ENCODE peak calls at places on chromosomes 6 and 20, in seven cellular contexts. D, P, B, E, Q, U and V are unnamed samples.

GRCh38 chr6:85008311-85009015 is 244.1 kb upstream of the TBX18 start:
- DNase-seq in D (peak), P (no peak), B (no peak), E (no peak), Q (peak), U (peak), V (peak)

GRCh38 chr6:169868458-169868857 is 117.0 kb downstream of the ERMARD start:
- DNase-seq in D (no peak), P (no peak), B (peak), E (peak), Q (no peak), U (no peak), V (peak)

GRCh38 chr6:140494321-140495085 is 1120.1 kb upstream of the CITED2 start:
- DNase-seq in D (no peak), P (no peak), B (no peak), E (no peak), Q (peak), U (no peak), V (peak)

GRCh38 chr6:143401636-143402370 is 48.7 kb downstream of the ADAT2 start:
- DNase-seq in D (no peak), P (no peak), B (no peak), E (no peak), Q (peak), U (no peak), V (no peak)

GRCh38 chr20:6501061-6501460 is 266.4 kb upstream of the BMP2 start:
- DNase-seq in D (peak), P (no peak), B (no peak), E (no peak), Q (peak), U (peak), V (peak)

GRCh38 chr6:112933947-112934346 is 586.8 kb downstream of the RFPL4B start:
- DNase-seq in D (peak), P (no peak), B (no peak), E (no peak), Q (no peak), U (no peak), V (peak)

GRCh38 chr6:170367241-170367640 is 60.7 kb downstream of the FAM120B start:
- DNase-seq in D (peak), P (no peak), B (no peak), E (no peak), Q (no peak), U (no peak), V (peak)

GRCh38 chr6:169026175-169026574 is 227.5 kb downstream of the THBS2 start:
- DNase-seq in D (no peak), P (no peak), B (no peak), E (no peak), Q (no peak), U (no peak), V (no peak)

GRCh38 chr6:104705095-104705707 is 154.5 kb downstream of the HACE1 start:
- DNase-seq in D (peak), P (no peak), B (no peak), E (peak), Q (peak), U (peak), V (peak)

GRCh38 chr20:49883246-49883802 is 32.0 kb downstream of the SPATA2 start:
- DNase-seq in D (no peak), P (no peak), B (no peak), E (no peak), Q (no peak), U (no peak), V (no peak)

GRCh38 chr6:166507380-166507779 is 79.1 kb downstream of the RAMACL start:
- DNase-seq in D (no peak), P (no peak), B (no peak), E (no peak), Q (no peak), U (no peak), V (no peak)

GRCh38 chr6:40922281-40922680 is 116.7 kb downstream of the UNC5CL start:
- DNase-seq in D (peak), P (no peak), B (no peak), E (no peak), Q (peak), U (no peak), V (peak)

GRCh38 chr20:62702886-62703852 is 5.5 kb upstream of the NTSR1 start:
- DNase-seq in D (peak), P (no peak), B (no peak), E (no peak), Q (peak), U (peak), V (peak)

GRCh38 chr6:44697333-44697732 is 309.8 kb downstream of the CDC5L start:
- DNase-seq in D (no peak), P (peak), B (no peak), E (no peak), Q (no peak), U (no peak), V (peak)

GRCh38 chr6:111534366-111534765 is 51.3 kb upstream of the REV3L start:
- DNase-seq in D (peak), P (no peak), B (peak), E (no peak), Q (peak), U (no peak), V (peak)

GRCh38 chr20:58231678-58232077 is 3.2 kb upstream of the ANKRD60 start:
- DNase-seq in D (peak), P (no peak), B (no peak), E (no peak), Q (no peak), U (no peak), V (no peak)

GRCh38 chr6:35161776-35162607 is 20.9 kb upstream of the TCP11 start:
- DNase-seq in D (no peak), P (no peak), B (peak), E (no peak), Q (no peak), U (no peak), V (peak)

GRCh38 chr6:162416845-162417537 is 310.6 kb downstream of the PRKN start:
- DNase-seq in D (no peak), P (no peak), B (no peak), E (no peak), Q (no peak), U (no peak), V (no peak)

GRCh38 chr20:32294071-32294470 is 16.6 kb downstream of the KIF3B start:
- DNase-seq in D (no peak), P (no peak), B (no peak), E (no peak), Q (no peak), U (no peak), V (no peak)

GRCh38 chr6:36323062-36323461 is 13.6 kb downstream of the BNIP5 start:
- DNase-seq in D (no peak), P (no peak), B (no peak), E (no peak), Q (peak), U (no peak), V (peak)

GRCh38 chr6:32192608-32193039 is at the start of gene GPSM3:
- DNase-seq in D (peak), P (no peak), B (no peak), E (peak), Q (no peak), U (peak), V (peak)

GRCh38 chr20:22490287-22491187 is 93.8 kb downstream of the FOXA2 start:
- DNase-seq in D (no peak), P (no peak), B (peak), E (no peak), Q (peak), U (no peak), V (no peak)

GRCh38 chr6:75438186-75438880 is 55.3 kb downstream of the FILIP1 start:
- DNase-seq in D (peak), P (no peak), B (no peak), E (no peak), Q (no peak), U (peak), V (peak)

GRCh38 chr6:36927691-36928546 is 26.6 kb upstream of the PI16 start:
- DNase-seq in D (peak), P (no peak), B (no peak), E (no peak), Q (no peak), U (no peak), V (peak)

GRCh38 chr6:156934054-156934424 is 156.9 kb downstream of the ARID1B start:
- DNase-seq in D (no peak), P (no peak), B (no peak), E (no peak), Q (peak), U (no peak), V (no peak)

GRCh38 chr6:53734473-53735299 is 60.1 kb upstream of the LRRC1 start:
- DNase-seq in D (peak), P (peak), B (peak), E (peak), Q (peak), U (peak), V (peak)

GRCh38 chr6:63572733-63573139 is 456 bp downstream of the LOC128125822 start:
- DNase-seq in D (no peak), P (no peak), B (no peak), E (no peak), Q (no peak), U (no peak), V (no peak)

GRCh38 chr6:148342146-148343027 is at the start of gene SASH1:
- DNase-seq in D (peak), P (peak), B (peak), E (no peak), Q (peak), U (peak), V (peak)

GRCh38 chr6:130075879-130076278 is 57.5 kb downstream of the L3MBTL3 start:
- DNase-seq in D (peak), P (no peak), B (no peak), E (no peak), Q (no peak), U (no peak), V (peak)

GRCh38 chr20:62029296-62029695 is 36.4 kb downstream of the TAF4 start:
- DNase-seq in D (no peak), P (no peak), B (no peak), E (no peak), Q (no peak), U (no peak), V (no peak)

GRCh38 chr6:71460933-71461332 is 172.3 kb downstream of the OGFRL1 start:
- DNase-seq in D (peak), P (no peak), B (no peak), E (peak), Q (peak), U (no peak), V (peak)

DNA sequence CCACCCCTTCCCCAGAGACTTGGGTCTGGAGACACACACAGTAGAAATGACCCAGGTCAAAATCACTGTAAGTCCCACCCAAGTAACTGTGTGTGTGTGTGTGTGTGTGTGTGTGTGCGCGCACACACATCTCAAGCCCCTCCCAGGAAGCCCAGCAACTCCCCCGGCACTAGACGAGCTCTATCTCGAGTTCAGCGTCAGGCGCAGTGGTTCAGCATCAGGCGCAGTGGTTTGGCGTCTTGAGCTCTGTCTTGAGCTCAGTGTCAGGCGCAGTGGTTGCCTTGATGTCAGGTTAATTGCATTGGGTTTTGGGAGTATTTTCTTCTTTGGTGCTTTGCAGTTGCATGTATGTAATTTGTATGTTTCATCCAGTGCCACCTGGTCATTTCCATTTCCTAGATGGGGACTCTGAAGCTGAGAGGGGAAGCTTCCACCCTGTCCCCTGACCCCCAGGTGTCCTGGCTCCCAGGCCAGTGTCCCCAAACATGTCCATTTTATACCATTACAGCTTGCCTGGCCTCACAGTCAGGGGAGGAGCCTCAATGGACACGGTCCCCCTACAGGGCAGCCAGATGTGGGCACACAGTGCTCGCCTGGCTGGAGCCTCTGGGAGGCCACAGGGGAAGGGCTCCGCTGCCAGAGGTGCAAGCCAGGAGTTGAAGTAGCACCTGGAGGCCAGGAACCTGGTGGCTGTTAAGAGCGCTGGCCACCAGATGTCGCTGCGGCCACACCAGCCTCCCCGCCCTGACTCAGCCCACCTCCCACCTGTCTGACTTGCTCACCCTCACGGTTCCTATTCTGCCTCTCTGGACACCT is 107.8 kb downstream of the SULF2 start:
- DNase-seq in D (peak), P (peak), B (peak), E (peak), Q (peak), U (no peak), V (peak)
- TF ChIP-seq CTCF in D (peak), P (peak), B (peak), E (peak), Q (peak), U (peak), V (peak)

DNA sequence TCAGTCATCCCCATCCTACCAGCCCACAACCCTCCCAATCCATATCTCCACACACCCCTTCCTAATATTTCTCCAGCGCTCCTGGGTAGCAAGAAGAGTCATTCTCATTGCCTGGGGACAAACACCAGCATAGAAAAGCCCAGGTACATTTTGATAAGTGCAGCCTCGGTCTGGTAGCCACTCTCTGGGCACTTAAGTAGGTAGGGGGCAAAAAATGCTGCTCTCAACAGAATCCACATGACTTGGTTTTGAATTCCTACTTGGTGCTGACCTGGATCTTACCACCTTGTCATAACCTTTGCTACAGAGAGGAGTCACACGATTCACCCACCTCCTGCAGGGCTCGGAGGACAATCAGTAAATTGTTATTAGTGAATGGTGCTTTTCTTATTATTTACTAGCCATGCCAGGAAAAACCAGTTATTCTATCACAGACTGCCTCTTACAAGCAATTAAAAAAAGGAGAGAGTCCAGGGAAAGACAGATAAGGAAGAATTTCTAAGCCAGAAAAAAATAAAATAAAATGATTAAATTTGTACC is 249.1 kb downstream of the LY86 start:
- DNase-seq in D (no peak), P (no peak), B (no peak), E (no peak), Q (no peak), U (no peak), V (no peak)
- H3K4me3 ChIP-seq in D (no peak), P (no peak), B (no peak), E (no peak), Q (no peak), U (no peak), V (no peak)

DNA sequence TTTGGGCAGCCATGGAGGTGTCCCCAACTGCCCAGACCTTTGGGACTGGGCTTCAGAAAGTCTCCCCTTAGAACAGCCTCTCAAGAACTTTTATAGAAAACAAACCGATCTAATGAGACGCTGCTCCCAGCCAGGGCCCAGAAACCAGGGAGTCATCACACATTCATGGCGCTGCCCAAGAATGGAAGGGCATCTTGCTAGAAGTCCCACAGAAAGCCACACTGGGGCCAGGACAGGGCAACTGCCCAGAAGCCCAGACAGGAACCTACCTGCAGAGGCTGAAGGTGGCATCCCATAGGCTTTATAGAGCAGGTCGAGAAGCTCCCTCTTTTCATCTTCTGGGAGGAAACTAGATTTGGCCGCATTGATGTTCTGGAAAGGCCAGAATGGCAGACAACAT is 31.5 kb downstream of the ADA start:
- DNase-seq in D (no peak), P (no peak), B (no peak), E (no peak), Q (no peak), U (no peak), V (no peak)
- TF ChIP-seq CTCF in D (no peak), P (no peak), B (no peak), E (no peak), Q (no peak), U (no peak), V (no peak)

GRCh38 chr6:167577891-167578361 is 248.8 kb upstream of the AFDN start:
- DNase-seq in D (no peak), P (no peak), B (no peak), E (no peak), Q (no peak), U (no peak), V (no peak)

GRCh38 chr6:167578371-167578901 is 248.3 kb upstream of the AFDN start:
- DNase-seq in D (no peak), P (no peak), B (no peak), E (no peak), Q (no peak), U (no peak), V (no peak)

GRCh38 chr6:167579786-167580370 is 246.8 kb upstream of the AFDN start:
- DNase-seq in D (no peak), P (no peak), B (no peak), E (no peak), Q (no peak), U (no peak), V (no peak)

GRCh38 chr6:167581637-167582036 is 245.1 kb upstream of the AFDN start:
- DNase-seq in D (no peak), P (no peak), B (no peak), E (no peak), Q (no peak), U (no peak), V (no peak)

DNA sequence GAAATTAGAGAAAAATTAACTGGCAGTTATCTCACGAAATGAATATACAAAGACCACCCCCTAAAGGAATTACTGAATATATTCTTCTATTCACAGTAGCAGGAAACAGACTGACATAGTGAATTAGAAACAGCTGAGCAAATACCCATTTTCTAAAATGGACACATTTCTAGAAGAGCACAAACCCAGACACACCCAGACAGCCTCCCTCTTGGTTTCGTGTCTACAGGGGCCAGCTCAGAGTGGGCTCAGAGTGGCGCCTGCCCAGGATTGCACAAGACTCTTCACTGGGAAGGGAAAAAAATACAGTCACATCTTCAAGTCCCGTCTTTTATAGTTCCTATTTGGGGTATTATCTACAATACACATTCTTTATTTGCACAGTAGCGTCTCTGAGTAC is 246.2 kb upstream of the AFDN start:
- DNase-seq in D (no peak), P (no peak), B (no peak), E (no peak), Q (no peak), U (no peak), V (no peak)
- H3K4me3 ChIP-seq in D (no peak), P (no peak), B (no peak), E (no peak), Q (no peak), U (no peak), V (no peak)

GRCh38 chr20:235891-236290 is 8.8 kb downstream of the DEFB129 start:
- DNase-seq in D (no peak), P (no peak), B (peak), E (no peak), Q (peak), U (no peak), V (peak)
- TF ChIP-seq CTCF in D (no peak), P (peak), B (no peak), E (no peak), Q (peak), U (peak), V (peak)